ENCODE peak calls at places on chromosomes 2 and 18, in four cellular contexts. One of them, this sample, is unnamed.

GRCh38 chr2:85259101-85259590 is 68.6 kb downstream of the TGOLN2 start:
- DNase-seq in glutamatergic neuron: no peak
- DNase-seq in WTC11: no peak
- DNase-seq in gastrocnemius medialis: no peak
- DNase-seq in this sample: no peak

GRCh38 chr2:5164806-5165525 is 527.2 kb upstream of the SOX11 start:
- DNase-seq in glutamatergic neuron: no peak
- DNase-seq in WTC11: no peak
- DNase-seq in gastrocnemius medialis: no peak
- DNase-seq in this sample: no peak

GRCh38 chr18:22542400-22542835 is 124.7 kb upstream of the CTAGE1 start:
- DNase-seq in glutamatergic neuron: no peak
- DNase-seq in WTC11: no peak
- DNase-seq in gastrocnemius medialis: peak; percentile 20
- DNase-seq in this sample: peak; percentile 53

GRCh38 chr18:55732227-55733106 is 144.5 kb upstream of the TCF4 start:
- DNase-seq in glutamatergic neuron: no peak
- DNase-seq in WTC11: no peak
- DNase-seq in gastrocnemius medialis: no peak
- DNase-seq in this sample: no peak

GRCh38 chr18:58097907-58098166 is 53.8 kb downstream of the NEDD4L start:
- DNase-seq in glutamatergic neuron: no peak
- DNase-seq in WTC11: no peak
- DNase-seq in gastrocnemius medialis: no peak
- DNase-seq in this sample: no peak

GRCh38 chr2:209160800-209161588 is 262.9 kb upstream of the MAP2 start:
- DNase-seq in glutamatergic neuron: no peak
- DNase-seq in WTC11: no peak
- DNase-seq in gastrocnemius medialis: no peak
- DNase-seq in this sample: no peak

GRCh38 chr18:54647176-54647575 is 56.1 kb downstream of the DYNAP start:
- DNase-seq in glutamatergic neuron: no peak
- DNase-seq in WTC11: peak; percentile 24
- DNase-seq in gastrocnemius medialis: no peak
- DNase-seq in this sample: no peak

GRCh38 chr18:8140841-8141501 is 468.3 kb upstream of the RAB12 start:
- DNase-seq in glutamatergic neuron: no peak
- DNase-seq in WTC11: no peak
- DNase-seq in gastrocnemius medialis: peak; percentile 85
- DNase-seq in this sample: no peak

GRCh38 chr2:177574357-177574756 is 181.8 kb downstream of the AGPS start:
- DNase-seq in glutamatergic neuron: no peak
- DNase-seq in WTC11: no peak
- DNase-seq in gastrocnemius medialis: no peak
- DNase-seq in this sample: no peak

GRCh38 chr18:40866013-40866644 is 1088.9 kb upstream of the PIK3C3 start:
- DNase-seq in glutamatergic neuron: no peak
- DNase-seq in WTC11: no peak
- DNase-seq in gastrocnemius medialis: no peak
- DNase-seq in this sample: no peak

GRCh38 chr2:21078296-21078695 is 34.4 kb upstream of the APOB start:
- DNase-seq in glutamatergic neuron: no peak
- DNase-seq in WTC11: no peak
- DNase-seq in gastrocnemius medialis: no peak
- DNase-seq in this sample: no peak

GRCh38 chr2:240800241-240800640 is 19.8 kb downstream of the KIF1A start:
- DNase-seq in glutamatergic neuron: no peak
- DNase-seq in WTC11: no peak
- DNase-seq in gastrocnemius medialis: no peak
- DNase-seq in this sample: no peak

GRCh38 chr2:147352294-147352693 is 492.5 kb upstream of the ACVR2A start:
- DNase-seq in glutamatergic neuron: no peak
- DNase-seq in WTC11: no peak
- DNase-seq in gastrocnemius medialis: peak; percentile 11
- DNase-seq in this sample: no peak

GRCh38 chr18:37709740-37710139 is 144.1 kb upstream of the CELF4 start:
- DNase-seq in glutamatergic neuron: no peak
- DNase-seq in WTC11: peak; percentile 11
- DNase-seq in gastrocnemius medialis: no peak
- DNase-seq in this sample: no peak

GRCh38 chr2:129903586-129904425 is 75.7 kb upstream of the RAB6C start:
- DNase-seq in glutamatergic neuron: peak; percentile 71
- DNase-seq in WTC11: peak; percentile 63
- DNase-seq in gastrocnemius medialis: no peak
- DNase-seq in this sample: no peak

GRCh38 chr18:8750954-8751415 is 45.6 kb downstream of the MTCL1 start:
- DNase-seq in glutamatergic neuron: no peak
- DNase-seq in WTC11: no peak
- DNase-seq in gastrocnemius medialis: no peak
- DNase-seq in this sample: no peak

GRCh38 chr2:182858671-182859070 is 7.8 kb downstream of the FRZB start:
- DNase-seq in glutamatergic neuron: no peak
- DNase-seq in WTC11: no peak
- DNase-seq in gastrocnemius medialis: no peak
- DNase-seq in this sample: no peak

GRCh38 chr2:226609361-226609760 is 190.3 kb downstream of the IRS1 start:
- DNase-seq in glutamatergic neuron: no peak
- DNase-seq in WTC11: no peak
- DNase-seq in gastrocnemius medialis: no peak
- DNase-seq in this sample: no peak

GRCh38 chr2:79713131-79713785 is 200.4 kb downstream of the CTNNA2 start:
- DNase-seq in glutamatergic neuron: no peak
- DNase-seq in WTC11: no peak
- DNase-seq in gastrocnemius medialis: no peak
- DNase-seq in this sample: no peak

GRCh38 chr2:72147303-72147970 is at the start of gene CYP26B1:
- DNase-seq in glutamatergic neuron: peak; percentile 68
- DNase-seq in WTC11: peak; percentile 59
- DNase-seq in gastrocnemius medialis: peak; percentile 52
- DNase-seq in this sample: peak; percentile 27

GRCh38 chr2:95389256-95390119 is 13.0 kb upstream of the FAHD2A start:
- DNase-seq in glutamatergic neuron: peak; percentile 83
- DNase-seq in WTC11: peak; percentile 86
- DNase-seq in gastrocnemius medialis: no peak
- DNase-seq in this sample: peak; percentile 44

GRCh38 chr2:47534179-47534919 is 131.4 kb downstream of the MSH2 start:
- DNase-seq in glutamatergic neuron: peak; percentile 38
- DNase-seq in WTC11: no peak
- DNase-seq in gastrocnemius medialis: no peak
- DNase-seq in this sample: no peak

GRCh38 chr2:102488063-102488462 is 15.0 kb downstream of the SLC9A4 start:
- DNase-seq in glutamatergic neuron: no peak
- DNase-seq in WTC11: no peak
- DNase-seq in gastrocnemius medialis: no peak
- DNase-seq in this sample: no peak

GRCh38 chr2:121409388-121409787 is 121.3 kb upstream of the RNU4ATAC start:
- DNase-seq in glutamatergic neuron: no peak
- DNase-seq in WTC11: no peak
- DNase-seq in gastrocnemius medialis: no peak
- DNase-seq in this sample: no peak

GRCh38 chr2:26438526-26438925 is 36.8 kb downstream of the DRC1 start:
- DNase-seq in glutamatergic neuron: no peak
- DNase-seq in WTC11: no peak
- DNase-seq in gastrocnemius medialis: no peak
- DNase-seq in this sample: no peak

GRCh38 chr2:114122861-114123391 is 233.0 kb downstream of the ACTR3 start:
- DNase-seq in glutamatergic neuron: no peak
- DNase-seq in WTC11: no peak
- DNase-seq in gastrocnemius medialis: no peak
- DNase-seq in this sample: no peak

GRCh38 chr2:86566158-86566827 is 3.0 kb upstream of the CHMP3 start:
- DNase-seq in glutamatergic neuron: no peak
- DNase-seq in WTC11: no peak
- DNase-seq in gastrocnemius medialis: no peak
- DNase-seq in this sample: no peak

GRCh38 chr2:12262681-12263436 is 453.9 kb upstream of the TRIB2 start:
- DNase-seq in glutamatergic neuron: no peak
- DNase-seq in WTC11: no peak
- DNase-seq in gastrocnemius medialis: peak; percentile 12
- DNase-seq in this sample: no peak

GRCh38 chr18:35616664-35617423 is 35.3 kb downstream of the GALNT1 start:
- DNase-seq in glutamatergic neuron: no peak
- DNase-seq in WTC11: no peak
- DNase-seq in gastrocnemius medialis: peak; percentile 14
- DNase-seq in this sample: peak; percentile 34

GRCh38 chr2:102049756-102050443 is 58.1 kb downstream of the IL1R2 start:
- DNase-seq in glutamatergic neuron: no peak
- DNase-seq in WTC11: no peak
- DNase-seq in gastrocnemius medialis: peak; percentile 70
- DNase-seq in this sample: no peak

GRCh38 chr2:226429476-226429875 is 370.1 kb downstream of the IRS1 start:
- DNase-seq in glutamatergic neuron: no peak
- DNase-seq in WTC11: no peak
- DNase-seq in gastrocnemius medialis: no peak
- DNase-seq in this sample: no peak

GRCh38 chr18:5943514-5943913 is 48.2 kb upstream of the TMEM200C start:
- DNase-seq in glutamatergic neuron: no peak
- DNase-seq in WTC11: no peak
- DNase-seq in gastrocnemius medialis: no peak
- DNase-seq in this sample: no peak

GRCh38 chr18:74604366-74604765 is 6.7 kb downstream of the ZNF407 start:
- DNase-seq in glutamatergic neuron: no peak
- DNase-seq in WTC11: no peak
- DNase-seq in gastrocnemius medialis: no peak
- DNase-seq in this sample: no peak
- TF ChIP-seq CTCF in glutamatergic neuron: no peak
- TF ChIP-seq CTCF in WTC11: no peak
- TF ChIP-seq CTCF in gastrocnemius medialis: no peak
- TF ChIP-seq CTCF in this sample: no peak

DNA sequence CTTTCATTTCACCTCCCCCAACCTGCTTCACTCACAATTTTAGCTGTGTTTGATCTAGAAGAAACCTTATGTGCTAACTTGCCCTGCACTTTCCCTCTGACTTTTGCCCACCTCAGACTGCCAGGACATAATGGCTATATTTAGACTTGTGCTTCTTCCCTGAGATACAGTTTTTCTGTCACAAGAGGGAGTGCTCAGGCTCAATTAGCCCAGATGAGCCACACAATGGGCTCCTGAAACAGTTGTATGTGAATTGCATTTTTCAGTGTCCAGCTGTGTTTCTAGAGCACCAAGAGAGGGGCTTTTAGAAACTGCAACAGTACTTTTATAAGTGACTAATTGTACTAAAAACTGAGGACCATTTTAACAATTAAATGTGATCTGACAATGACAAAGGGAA is 109.6 kb downstream of the FSHR start:
- DNase-seq in glutamatergic neuron: no peak
- DNase-seq in WTC11: no peak
- DNase-seq in gastrocnemius medialis: no peak
- DNase-seq in this sample: no peak
- TF ChIP-seq CTCF in glutamatergic neuron: no peak
- TF ChIP-seq CTCF in WTC11: no peak
- TF ChIP-seq CTCF in gastrocnemius medialis: no peak
- TF ChIP-seq CTCF in this sample: no peak

GRCh38 chr2:174336403-174337336 is 1.9 kb downstream of the SP9 start:
- DNase-seq in glutamatergic neuron: peak; percentile 63
- DNase-seq in WTC11: peak; percentile 73
- DNase-seq in gastrocnemius medialis: no peak
- DNase-seq in this sample: no peak
- TF ChIP-seq CTCF in glutamatergic neuron: no peak
- TF ChIP-seq CTCF in WTC11: no peak
- TF ChIP-seq CTCF in gastrocnemius medialis: no peak
- TF ChIP-seq CTCF in this sample: no peak

GRCh38 chr2:205564761-205565160 is 117.5 kb upstream of the NRP2 start:
- DNase-seq in glutamatergic neuron: no peak
- DNase-seq in WTC11: no peak
- DNase-seq in gastrocnemius medialis: no peak
- DNase-seq in this sample: no peak
- TF ChIP-seq CTCF in glutamatergic neuron: peak; percentile 29
- TF ChIP-seq CTCF in WTC11: no peak
- TF ChIP-seq CTCF in gastrocnemius medialis: no peak
- TF ChIP-seq CTCF in this sample: no peak

DNA sequence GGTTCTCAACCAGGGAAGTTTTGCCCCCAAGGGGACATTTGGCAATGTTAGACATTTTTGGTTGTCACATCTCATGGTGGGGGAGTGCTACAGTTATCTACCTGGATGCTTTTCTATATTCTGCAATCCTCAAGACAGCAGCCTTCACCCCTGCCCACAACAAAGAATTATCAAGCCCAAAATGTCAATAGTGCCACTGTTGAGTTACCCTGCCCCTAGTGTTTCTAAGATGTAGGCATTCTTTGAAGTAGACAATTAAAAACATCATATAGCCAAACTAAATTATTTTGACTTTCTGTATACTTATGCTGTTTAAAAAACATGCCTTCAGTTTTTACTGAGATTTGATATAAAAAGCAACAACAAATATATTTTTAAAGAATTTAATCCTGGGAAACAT is 48.0 kb downstream of the ABI2 start:
- DNase-seq in glutamatergic neuron: no peak
- DNase-seq in WTC11: no peak
- DNase-seq in gastrocnemius medialis: no peak
- DNase-seq in this sample: no peak
- TF ChIP-seq CTCF in glutamatergic neuron: peak; percentile 16
- TF ChIP-seq CTCF in WTC11: no peak
- TF ChIP-seq CTCF in gastrocnemius medialis: no peak
- TF ChIP-seq CTCF in this sample: no peak

DNA sequence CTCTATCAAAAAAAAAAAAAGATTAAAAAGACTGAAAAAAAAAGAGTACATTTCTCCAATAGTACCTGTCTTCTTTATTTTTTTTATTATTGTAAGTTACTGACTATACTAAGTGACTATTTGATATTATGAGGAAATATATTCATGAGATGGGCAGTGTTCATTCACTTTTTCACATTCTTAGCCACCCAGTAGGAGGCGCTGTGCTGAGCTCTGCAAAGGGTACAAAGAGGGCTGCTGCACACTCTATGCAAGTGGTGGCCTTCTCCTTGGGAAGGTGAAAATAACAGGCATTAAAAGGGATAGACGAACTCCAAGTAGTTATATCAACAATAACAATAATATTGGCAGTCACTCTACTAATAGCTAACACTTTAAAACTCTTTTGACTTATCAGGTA is 1034.9 kb upstream of the FANCL start:
- DNase-seq in glutamatergic neuron: peak; percentile 25
- DNase-seq in WTC11: peak; percentile 53
- DNase-seq in gastrocnemius medialis: no peak
- DNase-seq in this sample: no peak
- TF ChIP-seq CTCF in glutamatergic neuron: peak; percentile 58
- TF ChIP-seq CTCF in WTC11: peak; percentile 78
- TF ChIP-seq CTCF in gastrocnemius medialis: no peak
- TF ChIP-seq CTCF in this sample: no peak